ENCODE peak calls at places on chromosomes 2 and 18, in eight cellular contexts. R is type B pancreatic cell; Y is heart left ventricle; Q is psoas muscle; Z is CD4-positive, alpha-beta T cell; C is WTC11; O is nephron progenitor cell; B is AG04449. N is an unnamed sample.
A peak's percentile ranks its signal among the peaks of the same experiment; 100 is the strongest.

GRCh38 chr2:171712051-171712450 is 24.8 kb downstream of the DYNC1I2 start:
- DNase-seq in Q (no peak), Y (no peak), C (no peak), O (no peak), Z (no peak), B (peak; percentile 67), R (no peak), N (no peak)

GRCh38 chr18:55380574-55380973 is 207.4 kb downstream of the TCF4 start:
- DNase-seq in C (no peak), Y (no peak), Z (no peak), O (no peak), Q (no peak), B (peak; percentile 47), R (no peak), N (no peak)

GRCh38 chr2:226999676-227000075 is 163.8 kb downstream of the RHBDD1 start:
- DNase-seq in Z (no peak), Q (no peak), C (no peak), O (no peak), R (no peak), Y (no peak), B (no peak), N (no peak)

GRCh38 chr2:26237868-26238267 is 6.6 kb downstream of the HADHA start:
- DNase-seq in R (no peak), B (no peak), Z (no peak), O (no peak), Y (no peak), C (no peak), Q (no peak), N (no peak)

GRCh38 chr2:73243884-73244570 is 9.9 kb downstream of the CCT7 start:
- DNase-seq in R (no peak), B (no peak), Z (no peak), C (no peak), Q (no peak), Y (peak; percentile 46), O (no peak), N (no peak)

GRCh38 chr18:57443247-57443646 is 8.1 kb downstream of the ONECUT2 start:
- DNase-seq in C (no peak), B (no peak), O (no peak), Z (no peak), R (no peak), Q (no peak), Y (no peak), N (no peak)

GRCh38 chr2:156704132-156704531 is 268.0 kb downstream of the GPD2 start:
- DNase-seq in O (no peak), Y (no peak), C (no peak), R (no peak), B (no peak), Z (no peak), Q (no peak), N (no peak)

GRCh38 chr2:66301073-66301766 is 133.7 kb upstream of the MEIS1 start:
- DNase-seq in C (no peak), Z (no peak), Q (peak; percentile 68), O (no peak), R (no peak), Y (peak; percentile 76), B (no peak), N (no peak)

GRCh38 chr18:25594351-25594750 is 242.4 kb upstream of the ZNF521 start:
- DNase-seq in Z (no peak), R (no peak), B (no peak), Q (no peak), C (no peak), O (no peak), Y (no peak), N (no peak)

GRCh38 chr2:100630473-100630977 is 67.7 kb downstream of the PDCL3 start:
- DNase-seq in R (no peak), C (no peak), Q (no peak), Z (no peak), Y (no peak), B (no peak), O (no peak), N (no peak)

GRCh38 chr2:101517753-101518152 is 42.8 kb upstream of the RFX8 start:
- DNase-seq in O (no peak), C (no peak), Z (no peak), Q (no peak), B (no peak), R (no peak), Y (no peak), N (no peak)

GRCh38 chr18:55790296-55790695 is 202.3 kb upstream of the TCF4 start:
- DNase-seq in Z (no peak), R (no peak), O (no peak), Q (no peak), C (no peak), B (peak; percentile 65), Y (no peak), N (no peak)

GRCh38 chr2:80014637-80015036 is 289.9 kb downstream of the LRRTM1 start:
- DNase-seq in Y (no peak), R (no peak), Z (no peak), C (no peak), B (no peak), O (no peak), Q (no peak), N (no peak)

GRCh38 chr2:60463249-60463648 is 90.2 kb downstream of the BCL11A start:
- DNase-seq in Z (no peak), C (no peak), O (no peak), Y (peak; percentile 50), R (no peak), Q (no peak), B (no peak), N (no peak)

GRCh38 chr2:127735537-127736399 is 34.5 kb downstream of the SFT2D3 start:
- DNase-seq in O (no peak), Z (no peak), R (no peak), B (no peak), Y (no peak), Q (no peak), C (no peak), N (no peak)

GRCh38 chr2:84537251-84537650 is 21.0 kb downstream of the DNAH6 start:
- DNase-seq in C (no peak), Y (no peak), Z (no peak), Q (no peak), R (no peak), B (no peak), O (no peak), N (no peak)

GRCh38 chr2:37916512-37917082 is 8.5 kb upstream of the RMDN2 start:
- DNase-seq in O (no peak), R (no peak), B (peak; percentile 78), Q (peak; percentile 79), Y (peak; percentile 71), Z (no peak), C (no peak), N (no peak)

GRCh38 chr2:220053919-220054318 is 426.5 kb downstream of the SLC4A3 start:
- DNase-seq in B (no peak), Y (no peak), C (no peak), Z (no peak), O (no peak), R (no peak), Q (no peak), N (no peak)

GRCh38 chr2:102703748-102704147 is 58.1 kb upstream of the TMEM182 start:
- DNase-seq in O (no peak), R (no peak), B (no peak), Q (no peak), C (no peak), Y (no peak), Z (no peak), N (no peak)

GRCh38 chr2:57656198-57656597 is 390.4 kb upstream of the VRK2 start:
- DNase-seq in O (no peak), B (no peak), C (no peak), Z (no peak), Y (no peak), Q (no peak), R (no peak), N (no peak)

GRCh38 chr2:29115797-29116781 is 874 bp downstream of the CLIP4 start:
- DNase-seq in Y (peak; percentile 54), C (peak; percentile 21), R (no peak), O (peak; percentile 55), Q (peak; percentile 79), Z (peak; percentile 74), B (peak; percentile 59), N (peak; percentile 12)

GRCh38 chr2:27081984-27082772 is 3.8 kb downstream of the EMILIN1 start:
- DNase-seq in B (no peak), R (no peak), Z (no peak), Y (no peak), C (no peak), O (no peak), Q (peak; percentile 62), N (no peak)

GRCh38 chr2:106223347-106223746 is 29.2 kb upstream of the UXS1 start:
- DNase-seq in R (no peak), C (peak; percentile 11), O (no peak), Q (no peak), Z (no peak), Y (no peak), B (no peak), N (no peak)

GRCh38 chr2:208820289-208820688 is 413.7 kb downstream of the PTH2R start:
- DNase-seq in C (no peak), R (no peak), Y (no peak), Z (no peak), B (no peak), Q (no peak), O (no peak), N (no peak)
- TF ChIP-seq CTCF in C (no peak), R (peak; percentile 51), Y (peak; percentile 12), Z (no peak), B (no peak), Q (no peak), O (peak; percentile 21), N (no peak)

GRCh38 chr2:120204022-120204405 is 19.2 kb downstream of the TMEM185B start:
- DNase-seq in O (no peak), B (no peak), Y (no peak), Z (no peak), Q (no peak), C (no peak), R (no peak), N (no peak)
- TF ChIP-seq CTCF in O (no peak), B (no peak), Y (no peak), Z (no peak), Q (no peak), C (no peak), R (no peak), N (no peak)

GRCh38 chr2:172865422-172865821 is 129.8 kb downstream of the RAPGEF4 start:
- DNase-seq in Q (no peak), O (no peak), Y (no peak), Z (no peak), B (no peak), C (no peak), R (no peak), N (no peak)
- TF ChIP-seq CTCF in Q (no peak), O (no peak), Y (no peak), Z (no peak), B (peak; percentile 7), C (no peak), R (no peak), N (no peak)

DNA sequence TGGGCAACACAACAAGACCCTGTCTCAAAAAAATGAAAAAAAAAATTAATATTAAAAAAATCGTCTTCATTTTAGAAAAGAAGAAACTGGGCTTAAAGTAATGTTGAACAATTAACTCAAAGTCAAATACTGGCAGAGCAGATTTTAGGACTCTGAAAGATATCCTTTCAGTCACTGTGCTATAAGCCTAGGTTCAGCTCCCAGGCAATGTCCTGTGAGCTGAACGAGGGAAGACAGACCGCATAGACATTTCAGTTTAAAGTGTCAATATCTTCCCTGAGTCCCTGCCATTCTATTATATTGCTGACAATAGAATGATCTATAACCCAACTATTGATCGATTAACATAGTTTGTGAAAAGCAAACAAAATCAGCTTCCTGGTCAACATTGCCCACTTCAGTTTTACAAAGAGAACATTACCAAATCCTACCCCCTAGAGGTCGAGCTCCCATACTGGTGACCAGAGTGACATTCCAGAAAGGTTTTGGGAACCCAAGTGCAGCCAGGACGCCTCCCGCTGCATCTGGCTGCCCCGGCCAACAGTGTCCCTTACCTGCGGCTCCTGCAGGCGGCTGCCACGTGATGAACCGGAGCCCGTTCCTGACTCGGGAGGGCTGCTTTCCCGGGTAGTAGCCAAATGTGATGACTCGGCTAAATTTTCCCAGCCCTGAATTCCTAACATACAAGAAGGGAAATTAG is 639 bp downstream of the MRO start:
- DNase-seq in Y (peak; percentile 50), B (no peak), Q (no peak), Z (no peak), C (peak; percentile 76), O (peak; percentile 47), R (no peak), N (peak; percentile 7)
- TF ChIP-seq CTCF in Y (peak; percentile 32), B (no peak), Q (no peak), Z (no peak), C (no peak), O (no peak), R (no peak), N (no peak)

N was measured in neural crest cell.